ENCODE peak calls at places on chromosomes 12 and 14, in eight cellular contexts. One of them, this sample, is unnamed.

GRCh38 chr12:5487971-5488955 is 56.4 kb downstream of the NTF3 start:
- DNase-seq in RWPE1: no peak
- DNase-seq in endodermal cell: no peak
- DNase-seq in lower lobe of right lung: no peak
- DNase-seq in progenitor cell of endocrine pancreas: no peak
- DNase-seq in AG10803: peak
- DNase-seq in suprapubic skin: no peak
- DNase-seq in tibial artery: no peak
- DNase-seq in this sample: peak

GRCh38 chr14:103204852-103205540 is 81.7 kb downstream of the TNFAIP2 start:
- DNase-seq in lower lobe of right lung: no peak
- DNase-seq in RWPE1: no peak
- DNase-seq in endodermal cell: no peak
- DNase-seq in progenitor cell of endocrine pancreas: no peak
- DNase-seq in AG10803: peak
- DNase-seq in tibial artery: no peak
- DNase-seq in suprapubic skin: no peak
- DNase-seq in this sample: peak

GRCh38 chr14:44369401-44370123 is 137.5 kb downstream of the FSCB start:
- DNase-seq in progenitor cell of endocrine pancreas: no peak
- DNase-seq in suprapubic skin: no peak
- DNase-seq in endodermal cell: no peak
- DNase-seq in RWPE1: no peak
- DNase-seq in lower lobe of right lung: no peak
- DNase-seq in tibial artery: no peak
- DNase-seq in AG10803: no peak
- DNase-seq in this sample: no peak

GRCh38 chr12:123743002-123743401 is 19.1 kb upstream of the DNAH10 start:
- DNase-seq in suprapubic skin: no peak
- DNase-seq in endodermal cell: no peak
- DNase-seq in tibial artery: no peak
- DNase-seq in RWPE1: no peak
- DNase-seq in progenitor cell of endocrine pancreas: no peak
- DNase-seq in lower lobe of right lung: no peak
- DNase-seq in AG10803: no peak
- DNase-seq in this sample: no peak

GRCh38 chr12:6980740-6981139 is 10.0 kb downstream of the EMG1 start:
- DNase-seq in suprapubic skin: no peak
- DNase-seq in progenitor cell of endocrine pancreas: no peak
- DNase-seq in lower lobe of right lung: no peak
- DNase-seq in AG10803: no peak
- DNase-seq in tibial artery: no peak
- DNase-seq in RWPE1: no peak
- DNase-seq in endodermal cell: no peak
- DNase-seq in this sample: no peak

GRCh38 chr12:78871566-78871965 is 7.0 kb downstream of the SYT1 start:
- DNase-seq in tibial artery: no peak
- DNase-seq in suprapubic skin: no peak
- DNase-seq in endodermal cell: no peak
- DNase-seq in RWPE1: no peak
- DNase-seq in AG10803: no peak
- DNase-seq in progenitor cell of endocrine pancreas: no peak
- DNase-seq in lower lobe of right lung: no peak
- DNase-seq in this sample: no peak

GRCh38 chr12:120388711-120389431 is 19.9 kb upstream of the MSI1 start:
- DNase-seq in RWPE1: no peak
- DNase-seq in lower lobe of right lung: no peak
- DNase-seq in suprapubic skin: no peak
- DNase-seq in endodermal cell: peak
- DNase-seq in progenitor cell of endocrine pancreas: no peak
- DNase-seq in tibial artery: no peak
- DNase-seq in AG10803: no peak
- DNase-seq in this sample: no peak

GRCh38 chr12:76318773-76319594 is 29.2 kb downstream of the BBS10 start:
- DNase-seq in progenitor cell of endocrine pancreas: no peak
- DNase-seq in AG10803: no peak
- DNase-seq in endodermal cell: no peak
- DNase-seq in suprapubic skin: no peak
- DNase-seq in lower lobe of right lung: no peak
- DNase-seq in RWPE1: no peak
- DNase-seq in tibial artery: no peak
- DNase-seq in this sample: no peak

GRCh38 chr12:29242921-29243431 is 93.9 kb downstream of the FAR2 start:
- DNase-seq in suprapubic skin: no peak
- DNase-seq in endodermal cell: no peak
- DNase-seq in tibial artery: no peak
- DNase-seq in lower lobe of right lung: peak
- DNase-seq in progenitor cell of endocrine pancreas: no peak
- DNase-seq in RWPE1: no peak
- DNase-seq in AG10803: no peak
- DNase-seq in this sample: no peak

GRCh38 chr12:40831916-40832315 is 139.7 kb downstream of the CNTN1 start:
- DNase-seq in RWPE1: peak
- DNase-seq in AG10803: no peak
- DNase-seq in tibial artery: no peak
- DNase-seq in lower lobe of right lung: no peak
- DNase-seq in suprapubic skin: no peak
- DNase-seq in endodermal cell: no peak
- DNase-seq in progenitor cell of endocrine pancreas: no peak
- DNase-seq in this sample: no peak

GRCh38 chr12:53696285-53696654 is 20.4 kb upstream of the ATP5MC2 start:
- DNase-seq in tibial artery: no peak
- DNase-seq in AG10803: peak
- DNase-seq in endodermal cell: peak
- DNase-seq in progenitor cell of endocrine pancreas: peak
- DNase-seq in lower lobe of right lung: peak
- DNase-seq in suprapubic skin: no peak
- DNase-seq in RWPE1: peak
- DNase-seq in this sample: peak

GRCh38 chr12:68279227-68280054 is 26.0 kb upstream of the IL22 start:
- DNase-seq in suprapubic skin: no peak
- DNase-seq in endodermal cell: no peak
- DNase-seq in RWPE1: no peak
- DNase-seq in tibial artery: no peak
- DNase-seq in lower lobe of right lung: no peak
- DNase-seq in AG10803: no peak
- DNase-seq in progenitor cell of endocrine pancreas: no peak
- DNase-seq in this sample: peak

GRCh38 chr12:124938606-124939427 is 24.4 kb upstream of the UBC start:
- DNase-seq in lower lobe of right lung: no peak
- DNase-seq in endodermal cell: peak
- DNase-seq in tibial artery: peak
- DNase-seq in suprapubic skin: peak
- DNase-seq in AG10803: peak
- DNase-seq in RWPE1: peak
- DNase-seq in progenitor cell of endocrine pancreas: no peak
- DNase-seq in this sample: peak

GRCh38 chr12:108620236-108620879 is 13.3 kb downstream of the SELPLG start:
- DNase-seq in RWPE1: no peak
- DNase-seq in AG10803: peak
- DNase-seq in lower lobe of right lung: no peak
- DNase-seq in progenitor cell of endocrine pancreas: no peak
- DNase-seq in endodermal cell: no peak
- DNase-seq in tibial artery: no peak
- DNase-seq in suprapubic skin: no peak
- DNase-seq in this sample: peak

GRCh38 chr12:108730337-108731104 is 797 bp downstream of the CORO1C start:
- DNase-seq in progenitor cell of endocrine pancreas: peak
- DNase-seq in tibial artery: peak
- DNase-seq in lower lobe of right lung: peak
- DNase-seq in endodermal cell: peak
- DNase-seq in AG10803: peak
- DNase-seq in RWPE1: peak
- DNase-seq in suprapubic skin: peak
- DNase-seq in this sample: peak

GRCh38 chr12:88067301-88067700 is 38.1 kb upstream of the C12orf50 start:
- DNase-seq in tibial artery: no peak
- DNase-seq in RWPE1: no peak
- DNase-seq in AG10803: no peak
- DNase-seq in lower lobe of right lung: no peak
- DNase-seq in progenitor cell of endocrine pancreas: no peak
- DNase-seq in endodermal cell: no peak
- DNase-seq in suprapubic skin: no peak
- DNase-seq in this sample: peak

GRCh38 chr14:79044894-79045624 is 874.9 kb downstream of the NRXN3 start:
- DNase-seq in tibial artery: no peak
- DNase-seq in lower lobe of right lung: no peak
- DNase-seq in endodermal cell: peak
- DNase-seq in RWPE1: peak
- DNase-seq in progenitor cell of endocrine pancreas: no peak
- DNase-seq in suprapubic skin: no peak
- DNase-seq in AG10803: peak
- DNase-seq in this sample: peak

GRCh38 chr12:62703011-62703380 is 232.0 kb downstream of the PPM1H start:
- DNase-seq in endodermal cell: no peak
- DNase-seq in suprapubic skin: no peak
- DNase-seq in tibial artery: no peak
- DNase-seq in lower lobe of right lung: no peak
- DNase-seq in AG10803: peak
- DNase-seq in progenitor cell of endocrine pancreas: no peak
- DNase-seq in RWPE1: no peak
- DNase-seq in this sample: no peak

GRCh38 chr14:103067231-103067954 is 10.0 kb upstream of the CDC42BPB start:
- DNase-seq in progenitor cell of endocrine pancreas: no peak
- DNase-seq in tibial artery: no peak
- DNase-seq in AG10803: peak
- DNase-seq in endodermal cell: no peak
- DNase-seq in lower lobe of right lung: no peak
- DNase-seq in suprapubic skin: no peak
- DNase-seq in RWPE1: peak
- DNase-seq in this sample: peak

GRCh38 chr12:96368233-96368632 is 32.0 kb downstream of the CDK17 start:
- DNase-seq in lower lobe of right lung: no peak
- DNase-seq in endodermal cell: no peak
- DNase-seq in suprapubic skin: no peak
- DNase-seq in RWPE1: no peak
- DNase-seq in progenitor cell of endocrine pancreas: no peak
- DNase-seq in AG10803: no peak
- DNase-seq in tibial artery: no peak
- DNase-seq in this sample: no peak

GRCh38 chr12:3038166-3038565 is 39.0 kb upstream of the TSPAN9 start:
- DNase-seq in RWPE1: no peak
- DNase-seq in AG10803: no peak
- DNase-seq in lower lobe of right lung: no peak
- DNase-seq in tibial artery: no peak
- DNase-seq in progenitor cell of endocrine pancreas: no peak
- DNase-seq in endodermal cell: no peak
- DNase-seq in suprapubic skin: no peak
- DNase-seq in this sample: no peak

GRCh38 chr12:118853634-118854033 is 127.7 kb upstream of the SRRM4 start:
- DNase-seq in suprapubic skin: no peak
- DNase-seq in progenitor cell of endocrine pancreas: no peak
- DNase-seq in tibial artery: no peak
- DNase-seq in RWPE1: no peak
- DNase-seq in endodermal cell: peak
- DNase-seq in lower lobe of right lung: no peak
- DNase-seq in AG10803: no peak
- DNase-seq in this sample: no peak
- TF ChIP-seq CTCF in suprapubic skin: no peak
- TF ChIP-seq CTCF in progenitor cell of endocrine pancreas: peak
- TF ChIP-seq CTCF in tibial artery: no peak
- TF ChIP-seq CTCF in RWPE1: no peak
- TF ChIP-seq CTCF in endodermal cell: peak
- TF ChIP-seq CTCF in lower lobe of right lung: no peak
- TF ChIP-seq CTCF in AG10803: no peak
- TF ChIP-seq CTCF in this sample: no peak

GRCh38 chr12:93699271-93700141 is 22.3 kb downstream of the CRADD start:
- DNase-seq in AG10803: peak
- DNase-seq in tibial artery: no peak
- DNase-seq in endodermal cell: peak
- DNase-seq in lower lobe of right lung: no peak
- DNase-seq in progenitor cell of endocrine pancreas: no peak
- DNase-seq in RWPE1: no peak
- DNase-seq in suprapubic skin: no peak
- DNase-seq in this sample: peak
- TF ChIP-seq CTCF in AG10803: no peak
- TF ChIP-seq CTCF in tibial artery: no peak
- TF ChIP-seq CTCF in endodermal cell: no peak
- TF ChIP-seq CTCF in lower lobe of right lung: no peak
- TF ChIP-seq CTCF in progenitor cell of endocrine pancreas: no peak
- TF ChIP-seq CTCF in RWPE1: no peak
- TF ChIP-seq CTCF in suprapubic skin: no peak
- TF ChIP-seq CTCF in this sample: no peak

GRCh38 chr14:21735200-21735599 is 61.6 kb upstream of the OR4E1 start:
- DNase-seq in suprapubic skin: no peak
- DNase-seq in RWPE1: no peak
- DNase-seq in lower lobe of right lung: no peak
- DNase-seq in progenitor cell of endocrine pancreas: no peak
- DNase-seq in tibial artery: no peak
- DNase-seq in AG10803: no peak
- DNase-seq in endodermal cell: no peak
- DNase-seq in this sample: no peak

GRCh38 chr14:21729703-21730212 is 56.1 kb upstream of the OR4E1 start:
- DNase-seq in RWPE1: no peak
- DNase-seq in endodermal cell: no peak
- DNase-seq in AG10803: no peak
- DNase-seq in progenitor cell of endocrine pancreas: no peak
- DNase-seq in suprapubic skin: no peak
- DNase-seq in lower lobe of right lung: no peak
- DNase-seq in tibial artery: no peak
- DNase-seq in this sample: no peak

GRCh38 chr14:21735639-21736307 is 62.2 kb upstream of the OR4E1 start:
- DNase-seq in tibial artery: no peak
- DNase-seq in AG10803: no peak
- DNase-seq in progenitor cell of endocrine pancreas: no peak
- DNase-seq in suprapubic skin: no peak
- DNase-seq in endodermal cell: no peak
- DNase-seq in lower lobe of right lung: no peak
- DNase-seq in RWPE1: no peak
- DNase-seq in this sample: no peak

GRCh38 chr14:21734457-21735074 is 60.9 kb upstream of the OR4E1 start:
- DNase-seq in endodermal cell: no peak
- DNase-seq in RWPE1: peak
- DNase-seq in tibial artery: no peak
- DNase-seq in suprapubic skin: no peak
- DNase-seq in AG10803: no peak
- DNase-seq in lower lobe of right lung: no peak
- DNase-seq in progenitor cell of endocrine pancreas: no peak
- DNase-seq in this sample: peak
- TF ChIP-seq CTCF in endodermal cell: peak
- TF ChIP-seq CTCF in RWPE1: peak
- TF ChIP-seq CTCF in tibial artery: no peak
- TF ChIP-seq CTCF in suprapubic skin: no peak
- TF ChIP-seq CTCF in AG10803: peak
- TF ChIP-seq CTCF in lower lobe of right lung: peak
- TF ChIP-seq CTCF in progenitor cell of endocrine pancreas: peak
- TF ChIP-seq CTCF in this sample: peak

DNA sequence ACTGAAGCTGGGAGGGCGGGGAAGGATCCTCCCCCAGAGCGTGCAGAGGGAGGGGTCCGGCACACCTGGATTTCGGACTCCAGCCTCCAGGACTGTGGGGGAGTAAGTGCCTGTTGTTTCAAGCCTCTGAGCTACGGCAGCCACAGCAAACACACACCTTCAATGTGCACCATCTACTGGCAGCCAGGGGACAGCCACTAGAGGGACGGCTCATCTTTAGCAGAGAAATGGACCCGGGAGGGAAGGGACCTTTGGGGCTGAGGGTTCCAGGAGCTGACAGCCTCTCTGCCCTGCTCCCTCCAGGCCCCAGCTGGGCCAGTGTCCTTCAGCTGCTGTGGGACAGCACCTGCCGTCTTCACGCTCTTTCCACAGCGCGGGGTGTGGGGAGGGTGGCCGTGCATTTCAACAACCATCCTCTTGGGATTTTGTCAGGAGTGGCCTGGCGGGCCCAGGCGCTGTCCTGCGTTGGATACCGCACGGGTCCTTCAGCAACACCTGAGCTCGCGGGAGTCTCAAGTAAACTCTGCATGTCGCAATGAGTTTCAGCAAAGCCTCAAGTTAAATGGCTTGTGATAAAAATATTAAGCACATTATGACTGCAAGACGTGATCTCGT is 209.2 kb upstream of the C14orf180 start:
- DNase-seq in endodermal cell: peak
- DNase-seq in progenitor cell of endocrine pancreas: no peak
- DNase-seq in AG10803: no peak
- DNase-seq in tibial artery: no peak
- DNase-seq in suprapubic skin: no peak
- DNase-seq in lower lobe of right lung: peak
- DNase-seq in RWPE1: peak
- DNase-seq in this sample: no peak
- TF ChIP-seq CTCF in endodermal cell: peak
- TF ChIP-seq CTCF in progenitor cell of endocrine pancreas: peak
- TF ChIP-seq CTCF in AG10803: no peak
- TF ChIP-seq CTCF in tibial artery: no peak
- TF ChIP-seq CTCF in suprapubic skin: no peak
- TF ChIP-seq CTCF in lower lobe of right lung: peak
- TF ChIP-seq CTCF in RWPE1: no peak
- TF ChIP-seq CTCF in this sample: no peak

This sample was measured in cardiac fibroblast.